ENCODE peak calls at places on chromosomes 7 and 10, in five cellular contexts. One of them, this sample, is unnamed.

GRCh38 chr7:116382375-116382774 is 117.2 kb upstream of the CAV2 start:
- DNase-seq in adrenal gland: no peak
- DNase-seq in foreskin fibroblast: no peak
- DNase-seq in brain microvascular endothelial cell: no peak
- DNase-seq in mucosa of descending colon: no peak
- DNase-seq in this sample: no peak

GRCh38 chr7:116554436-116554835 is 29.6 kb downstream of the CAV1 start:
- DNase-seq in foreskin fibroblast: peak; percentile 52
- DNase-seq in adrenal gland: no peak
- DNase-seq in brain microvascular endothelial cell: no peak
- DNase-seq in mucosa of descending colon: no peak
- DNase-seq in this sample: no peak

GRCh38 chr7:36037121-36037662 is 115.9 kb upstream of the EEPD1 start:
- DNase-seq in mucosa of descending colon: no peak
- DNase-seq in brain microvascular endothelial cell: peak; percentile 91
- DNase-seq in adrenal gland: peak; percentile 86
- DNase-seq in foreskin fibroblast: peak; percentile 40
- DNase-seq in this sample: peak; percentile 77

GRCh38 chr7:32937344-32938174 is 19.7 kb upstream of the FKBP9 start:
- DNase-seq in adrenal gland: peak; percentile 86
- DNase-seq in mucosa of descending colon: no peak
- DNase-seq in brain microvascular endothelial cell: no peak
- DNase-seq in foreskin fibroblast: peak; percentile 78
- DNase-seq in this sample: no peak

GRCh38 chr7:128791121-128791967 is 424 bp upstream of the CCDC136 start:
- DNase-seq in brain microvascular endothelial cell: no peak
- DNase-seq in adrenal gland: peak; percentile 30
- DNase-seq in mucosa of descending colon: peak; percentile 85
- DNase-seq in foreskin fibroblast: peak; percentile 89
- DNase-seq in this sample: peak; percentile 16

GRCh38 chr10:113867904-113868303 is 13.4 kb downstream of the NHLRC2 start:
- DNase-seq in mucosa of descending colon: no peak
- DNase-seq in foreskin fibroblast: no peak
- DNase-seq in brain microvascular endothelial cell: no peak
- DNase-seq in adrenal gland: no peak
- DNase-seq in this sample: no peak

GRCh38 chr10:89887406-89887805 is 186.0 kb downstream of the KIF20B start:
- DNase-seq in foreskin fibroblast: no peak
- DNase-seq in mucosa of descending colon: no peak
- DNase-seq in adrenal gland: no peak
- DNase-seq in brain microvascular endothelial cell: no peak
- DNase-seq in this sample: no peak

GRCh38 chr10:70575486-70575873 is 27.1 kb downstream of the PRF1 start:
- DNase-seq in mucosa of descending colon: no peak
- DNase-seq in brain microvascular endothelial cell: no peak
- DNase-seq in adrenal gland: peak; percentile 29
- DNase-seq in foreskin fibroblast: no peak
- DNase-seq in this sample: no peak

GRCh38 chr10:24305551-24306506 is 96.9 kb downstream of the KIAA1217 start:
- DNase-seq in mucosa of descending colon: no peak
- DNase-seq in brain microvascular endothelial cell: peak; percentile 27
- DNase-seq in foreskin fibroblast: peak; percentile 14
- DNase-seq in adrenal gland: no peak
- DNase-seq in this sample: no peak

GRCh38 chr7:1123721-1124120 is 35.8 kb downstream of the GPER1 start:
- DNase-seq in mucosa of descending colon: peak; percentile 65
- DNase-seq in adrenal gland: peak; percentile 80
- DNase-seq in foreskin fibroblast: peak; percentile 56
- DNase-seq in brain microvascular endothelial cell: peak; percentile 64
- DNase-seq in this sample: peak; percentile 83

GRCh38 chr7:5661941-5662340 is 119.5 kb downstream of the RNF216 start:
- DNase-seq in mucosa of descending colon: no peak
- DNase-seq in foreskin fibroblast: no peak
- DNase-seq in brain microvascular endothelial cell: no peak
- DNase-seq in adrenal gland: no peak
- DNase-seq in this sample: no peak

GRCh38 chr10:64376169-64376568 is 855.0 kb downstream of the REEP3 start:
- DNase-seq in foreskin fibroblast: no peak
- DNase-seq in adrenal gland: no peak
- DNase-seq in brain microvascular endothelial cell: no peak
- DNase-seq in mucosa of descending colon: no peak
- DNase-seq in this sample: no peak

GRCh38 chr10:3950676-3951275 is 165.8 kb upstream of the KLF6 start:
- DNase-seq in mucosa of descending colon: no peak
- DNase-seq in foreskin fibroblast: no peak
- DNase-seq in brain microvascular endothelial cell: no peak
- DNase-seq in adrenal gland: no peak
- DNase-seq in this sample: no peak

GRCh38 chr7:107179326-107180163 is 10.7 kb downstream of the HBP1 start:
- DNase-seq in brain microvascular endothelial cell: peak; percentile 21
- DNase-seq in adrenal gland: no peak
- DNase-seq in mucosa of descending colon: no peak
- DNase-seq in foreskin fibroblast: peak; percentile 27
- DNase-seq in this sample: no peak

GRCh38 chr10:119826777-119827176 is 45.9 kb downstream of the MCMBP start:
- DNase-seq in adrenal gland: no peak
- DNase-seq in brain microvascular endothelial cell: no peak
- DNase-seq in foreskin fibroblast: peak; percentile 24
- DNase-seq in mucosa of descending colon: no peak
- DNase-seq in this sample: no peak

GRCh38 chr7:130277763-130278643 is 11.3 kb downstream of the CPA2 start:
- DNase-seq in brain microvascular endothelial cell: peak; percentile 59
- DNase-seq in adrenal gland: peak; percentile 50
- DNase-seq in foreskin fibroblast: peak; percentile 84
- DNase-seq in mucosa of descending colon: no peak
- DNase-seq in this sample: peak; percentile 29

GRCh38 chr7:44811571-44811970 is 15.1 kb downstream of the PPIA start:
- DNase-seq in brain microvascular endothelial cell: no peak
- DNase-seq in foreskin fibroblast: no peak
- DNase-seq in adrenal gland: no peak
- DNase-seq in mucosa of descending colon: no peak
- DNase-seq in this sample: no peak

GRCh38 chr10:112362833-112363232 is 11.1 kb upstream of the ACSL5 start:
- DNase-seq in brain microvascular endothelial cell: no peak
- DNase-seq in adrenal gland: peak; percentile 91
- DNase-seq in foreskin fibroblast: no peak
- DNase-seq in mucosa of descending colon: no peak
- DNase-seq in this sample: no peak

GRCh38 chr10:43403911-43404674 is 4.9 kb downstream of the HNRNPF start:
- DNase-seq in brain microvascular endothelial cell: no peak
- DNase-seq in mucosa of descending colon: no peak
- DNase-seq in adrenal gland: no peak
- DNase-seq in foreskin fibroblast: peak; percentile 29
- DNase-seq in this sample: no peak

GRCh38 chr10:122078965-122079401 is 90.0 kb downstream of the TACC2 start:
- DNase-seq in adrenal gland: no peak
- DNase-seq in foreskin fibroblast: peak; percentile 38
- DNase-seq in brain microvascular endothelial cell: no peak
- DNase-seq in mucosa of descending colon: no peak
- DNase-seq in this sample: peak; percentile 10

GRCh38 chr10:30051220-30051619 is 8.2 kb downstream of the JCAD start:
- DNase-seq in mucosa of descending colon: no peak
- DNase-seq in foreskin fibroblast: no peak
- DNase-seq in brain microvascular endothelial cell: no peak
- DNase-seq in adrenal gland: no peak
- DNase-seq in this sample: no peak

GRCh38 chr7:117993377-117994003 is 120.2 kb upstream of the CTTNBP2 start:
- DNase-seq in adrenal gland: no peak
- DNase-seq in foreskin fibroblast: no peak
- DNase-seq in mucosa of descending colon: no peak
- DNase-seq in brain microvascular endothelial cell: peak; percentile 66
- DNase-seq in this sample: no peak

GRCh38 chr10:126585249-126585986 is 85.1 kb downstream of the C10orf90 start:
- DNase-seq in adrenal gland: no peak
- DNase-seq in brain microvascular endothelial cell: no peak
- DNase-seq in foreskin fibroblast: no peak
- DNase-seq in mucosa of descending colon: no peak
- DNase-seq in this sample: no peak

GRCh38 chr10:93813507-93814465 is 56.0 kb downstream of the LGI1 start:
- DNase-seq in mucosa of descending colon: peak; percentile 58
- DNase-seq in brain microvascular endothelial cell: peak; percentile 20
- DNase-seq in adrenal gland: peak; percentile 71
- DNase-seq in foreskin fibroblast: peak; percentile 61
- DNase-seq in this sample: no peak

GRCh38 chr7:5582532-5582935 is 158.9 kb upstream of the TNRC18 start:
- DNase-seq in foreskin fibroblast: no peak
- DNase-seq in brain microvascular endothelial cell: no peak
- DNase-seq in mucosa of descending colon: no peak
- DNase-seq in adrenal gland: no peak
- DNase-seq in this sample: no peak

GRCh38 chr7:140403878-140404564 is at the start of gene RAB19:
- DNase-seq in foreskin fibroblast: no peak
- DNase-seq in adrenal gland: no peak
- DNase-seq in brain microvascular endothelial cell: no peak
- DNase-seq in mucosa of descending colon: peak; percentile 80
- DNase-seq in this sample: no peak

GRCh38 chr7:18117482-18117881 is 89.8 kb upstream of the PRPS1L1 start:
- DNase-seq in foreskin fibroblast: no peak
- DNase-seq in adrenal gland: no peak
- DNase-seq in brain microvascular endothelial cell: peak; percentile 67
- DNase-seq in mucosa of descending colon: no peak
- DNase-seq in this sample: no peak

GRCh38 chr7:28096713-28097112 is 83.9 kb downstream of the JAZF1 start:
- DNase-seq in foreskin fibroblast: peak; percentile 87
- DNase-seq in brain microvascular endothelial cell: peak; percentile 63
- DNase-seq in adrenal gland: peak; percentile 56
- DNase-seq in mucosa of descending colon: no peak
- DNase-seq in this sample: peak; percentile 38

GRCh38 chr7:106865130-106866115 is at the start of gene PIK3CG:
- DNase-seq in mucosa of descending colon: no peak
- DNase-seq in brain microvascular endothelial cell: no peak
- DNase-seq in foreskin fibroblast: no peak
- DNase-seq in adrenal gland: no peak
- DNase-seq in this sample: no peak

GRCh38 chr10:23780331-23780730 is 341.5 kb downstream of the OTUD1 start:
- DNase-seq in foreskin fibroblast: no peak
- DNase-seq in adrenal gland: no peak
- DNase-seq in mucosa of descending colon: no peak
- DNase-seq in brain microvascular endothelial cell: no peak
- DNase-seq in this sample: no peak

GRCh38 chr7:34596887-34597286 is 61.1 kb upstream of the NPSR1 start:
- DNase-seq in brain microvascular endothelial cell: peak; percentile 13
- DNase-seq in adrenal gland: no peak
- DNase-seq in foreskin fibroblast: no peak
- DNase-seq in mucosa of descending colon: no peak
- DNase-seq in this sample: no peak

GRCh38 chr7:136953386-136953785 is 84.9 kb downstream of the CHRM2 start:
- DNase-seq in foreskin fibroblast: peak; percentile 58
- DNase-seq in mucosa of descending colon: no peak
- DNase-seq in brain microvascular endothelial cell: peak; percentile 60
- DNase-seq in adrenal gland: no peak
- DNase-seq in this sample: no peak

GRCh38 chr7:28705350-28705749 is 252.8 kb downstream of the TRIL start:
- DNase-seq in brain microvascular endothelial cell: no peak
- DNase-seq in foreskin fibroblast: no peak
- DNase-seq in mucosa of descending colon: no peak
- DNase-seq in adrenal gland: no peak
- DNase-seq in this sample: no peak

GRCh38 chr7:30470163-30470770 is 8.3 kb downstream of the NOD1 start:
- DNase-seq in mucosa of descending colon: no peak
- DNase-seq in brain microvascular endothelial cell: peak; percentile 43
- DNase-seq in foreskin fibroblast: peak; percentile 64
- DNase-seq in adrenal gland: peak; percentile 86
- DNase-seq in this sample: no peak

GRCh38 chr10:61404771-61405170 is 48.4 kb downstream of the TMEM26 start:
- DNase-seq in foreskin fibroblast: peak; percentile 53
- DNase-seq in mucosa of descending colon: no peak
- DNase-seq in adrenal gland: no peak
- DNase-seq in brain microvascular endothelial cell: no peak
- DNase-seq in this sample: no peak

GRCh38 chr10:62433181-62433692 is 59.1 kb downstream of the ZNF365 start:
- DNase-seq in foreskin fibroblast: peak; percentile 96
- DNase-seq in brain microvascular endothelial cell: peak; percentile 97
- DNase-seq in adrenal gland: peak; percentile 72
- DNase-seq in mucosa of descending colon: no peak
- DNase-seq in this sample: peak; percentile 80

GRCh38 chr10:84606428-84606827 is 278.0 kb downstream of the CCSER2 start:
- DNase-seq in brain microvascular endothelial cell: no peak
- DNase-seq in foreskin fibroblast: no peak
- DNase-seq in adrenal gland: no peak
- DNase-seq in mucosa of descending colon: no peak
- DNase-seq in this sample: no peak

GRCh38 chr10:113982745-113983144 is 60.9 kb upstream of the ADRB1 start:
- DNase-seq in brain microvascular endothelial cell: no peak
- DNase-seq in foreskin fibroblast: no peak
- DNase-seq in mucosa of descending colon: no peak
- DNase-seq in adrenal gland: no peak
- DNase-seq in this sample: no peak

DNA sequence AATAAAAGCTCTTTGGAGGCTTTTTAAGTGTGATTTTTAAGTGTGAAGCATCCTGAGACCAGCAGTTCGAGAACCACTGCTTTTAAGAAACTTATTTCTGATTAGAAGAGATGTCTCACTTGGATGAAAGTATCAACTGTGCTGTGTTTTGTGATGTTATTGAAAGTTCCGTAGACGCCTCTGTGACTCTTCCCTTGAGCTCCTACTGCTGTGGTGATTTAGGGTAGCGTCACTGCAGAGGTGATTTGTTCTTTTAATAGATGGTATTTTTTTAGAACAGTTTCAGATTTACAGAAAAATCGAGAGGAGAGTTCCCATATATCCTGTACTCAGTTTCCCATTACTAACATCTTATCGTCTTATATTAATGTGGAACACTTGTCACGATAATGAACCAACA is 29.5 kb downstream of the FBH1 start:
- DNase-seq in foreskin fibroblast: no peak
- DNase-seq in brain microvascular endothelial cell: no peak
- DNase-seq in adrenal gland: no peak
- DNase-seq in mucosa of descending colon: no peak
- DNase-seq in this sample: no peak
- TF ChIP-seq CTCF in foreskin fibroblast: no peak
- TF ChIP-seq CTCF in brain microvascular endothelial cell: no peak
- TF ChIP-seq CTCF in adrenal gland: no peak
- TF ChIP-seq CTCF in mucosa of descending colon: no peak
- TF ChIP-seq CTCF in this sample: no peak

GRCh38 chr7:21300692-21301091 is 127.2 kb upstream of the SP4 start:
- DNase-seq in brain microvascular endothelial cell: no peak
- DNase-seq in mucosa of descending colon: no peak
- DNase-seq in foreskin fibroblast: no peak
- DNase-seq in adrenal gland: no peak
- DNase-seq in this sample: no peak
- TF ChIP-seq CTCF in brain microvascular endothelial cell: peak; percentile 33
- TF ChIP-seq CTCF in mucosa of descending colon: no peak
- TF ChIP-seq CTCF in foreskin fibroblast: peak; percentile 2
- TF ChIP-seq CTCF in adrenal gland: no peak
- TF ChIP-seq CTCF in this sample: no peak

GRCh38 chr10:66381045-66381444 is 544.8 kb upstream of the LRRTM3 start:
- DNase-seq in mucosa of descending colon: no peak
- DNase-seq in foreskin fibroblast: no peak
- DNase-seq in adrenal gland: no peak
- DNase-seq in brain microvascular endothelial cell: no peak
- DNase-seq in this sample: no peak
- TF ChIP-seq CTCF in mucosa of descending colon: no peak
- TF ChIP-seq CTCF in foreskin fibroblast: no peak
- TF ChIP-seq CTCF in adrenal gland: no peak
- TF ChIP-seq CTCF in brain microvascular endothelial cell: no peak
- TF ChIP-seq CTCF in this sample: no peak

GRCh38 chr10:1243486-1244182 is 187.4 kb downstream of the WDR37 start:
- DNase-seq in adrenal gland: no peak
- DNase-seq in brain microvascular endothelial cell: no peak
- DNase-seq in foreskin fibroblast: no peak
- DNase-seq in mucosa of descending colon: no peak
- DNase-seq in this sample: no peak
- TF ChIP-seq CTCF in adrenal gland: no peak
- TF ChIP-seq CTCF in brain microvascular endothelial cell: no peak
- TF ChIP-seq CTCF in foreskin fibroblast: no peak
- TF ChIP-seq CTCF in mucosa of descending colon: no peak
- TF ChIP-seq CTCF in this sample: no peak

This sample was measured in AG09319.